ENCODE peak calls at places on chromosomes 11 and 22, in four cellular contexts. One of them, this sample, is unnamed.
A peak's percentile ranks its signal among the peaks of the same experiment; 100 is the strongest.

GRCh38 chr11:129785383-129786111 is 30.1 kb upstream of the TMEM45B start:
- DNase-seq in WERI-Rb-1: no peak
- DNase-seq in neural crest cell: no peak
- DNase-seq in AG04449: no peak
- DNase-seq in this sample: no peak

GRCh38 chr11:87934182-87934581 is 241.1 kb downstream of the RAB38 start:
- DNase-seq in WERI-Rb-1: no peak
- DNase-seq in neural crest cell: no peak
- DNase-seq in AG04449: no peak
- DNase-seq in this sample: no peak

GRCh38 chr11:130455493-130456127 is 7.2 kb downstream of the ADAMTS15 start:
- DNase-seq in WERI-Rb-1: no peak
- DNase-seq in neural crest cell: no peak
- DNase-seq in AG04449: no peak
- DNase-seq in this sample: no peak

GRCh38 chr11:113189909-113190667 is 124.3 kb upstream of the TTC12 start:
- DNase-seq in WERI-Rb-1: no peak
- DNase-seq in neural crest cell: no peak
- DNase-seq in AG04449: no peak
- DNase-seq in this sample: no peak

GRCh38 chr11:6992026-6992425 is 28.1 kb downstream of the ZNF214 start:
- DNase-seq in WERI-Rb-1: no peak
- DNase-seq in neural crest cell: no peak
- DNase-seq in AG04449: no peak
- DNase-seq in this sample: no peak

GRCh38 chr11:3159296-3160190 is 5.6 kb downstream of the OSBPL5 start:
- DNase-seq in WERI-Rb-1: no peak
- DNase-seq in neural crest cell: no peak
- DNase-seq in AG04449: no peak
- DNase-seq in this sample: no peak

GRCh38 chr11:14972581-14973490 is 685 bp upstream of the CALCA start:
- DNase-seq in WERI-Rb-1: no peak
- DNase-seq in neural crest cell: no peak
- DNase-seq in AG04449: no peak
- DNase-seq in this sample: no peak

GRCh38 chr22:16960220-16960883 is 47.7 kb downstream of the GAB4 start:
- DNase-seq in WERI-Rb-1: no peak
- DNase-seq in neural crest cell: no peak
- DNase-seq in AG04449: no peak
- DNase-seq in this sample: no peak

GRCh38 chr22:37502342-37503182 is 16.4 kb upstream of the MFNG start:
- DNase-seq in WERI-Rb-1: peak; percentile 43
- DNase-seq in neural crest cell: no peak
- DNase-seq in AG04449: no peak
- DNase-seq in this sample: no peak

GRCh38 chr11:47067401-47067800 is 109.3 kb downstream of the ARFGAP2 start:
- DNase-seq in WERI-Rb-1: peak; percentile 10
- DNase-seq in neural crest cell: no peak
- DNase-seq in AG04449: no peak
- DNase-seq in this sample: no peak

GRCh38 chr11:122157540-122158173 is 41.6 kb upstream of the BLID start:
- DNase-seq in WERI-Rb-1: no peak
- DNase-seq in neural crest cell: no peak
- DNase-seq in AG04449: no peak
- DNase-seq in this sample: no peak

GRCh38 chr11:17476317-17477083 is at the start of gene ABCC8:
- DNase-seq in WERI-Rb-1: peak; percentile 48
- DNase-seq in neural crest cell: peak; percentile 30
- DNase-seq in AG04449: no peak
- DNase-seq in this sample: peak; percentile 19

DNA sequence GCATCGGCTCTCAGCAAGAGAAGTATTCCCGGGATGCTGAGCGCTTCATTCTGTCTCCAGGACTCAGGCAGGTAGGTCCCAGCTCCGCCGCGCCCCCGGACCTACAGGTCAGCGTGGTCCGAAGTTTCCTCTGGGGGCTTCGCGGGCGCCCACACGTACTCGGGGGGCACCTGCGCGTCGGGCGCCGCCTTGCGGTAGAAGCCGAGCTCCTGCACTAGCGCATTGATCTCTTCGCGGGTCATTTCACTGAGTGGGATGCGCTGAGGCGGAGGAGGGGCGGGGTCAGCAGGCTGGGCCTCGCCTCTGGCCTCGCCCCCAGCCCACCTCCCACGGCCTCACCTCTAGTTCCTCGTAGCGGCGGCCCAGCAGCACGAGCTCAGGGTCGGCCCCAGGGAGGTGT is 2.5 kb downstream of the SELENOM start:
- DNase-seq in WERI-Rb-1: no peak
- DNase-seq in neural crest cell: peak; percentile 29
- DNase-seq in AG04449: no peak
- DNase-seq in this sample: peak; percentile 38
- TF ChIP-seq CTCF in WERI-Rb-1: no peak
- TF ChIP-seq CTCF in neural crest cell: peak; percentile 61
- TF ChIP-seq CTCF in AG04449: peak; percentile 31
- TF ChIP-seq CTCF in this sample: peak; percentile 69

GRCh38 chr11:116107229-116107628 is 603.0 kb upstream of the CADM1 start:
- DNase-seq in WERI-Rb-1: no peak
- DNase-seq in neural crest cell: no peak
- DNase-seq in AG04449: no peak
- DNase-seq in this sample: no peak
- TF ChIP-seq CTCF in WERI-Rb-1: no peak
- TF ChIP-seq CTCF in neural crest cell: no peak
- TF ChIP-seq CTCF in AG04449: no peak
- TF ChIP-seq CTCF in this sample: no peak

DNA sequence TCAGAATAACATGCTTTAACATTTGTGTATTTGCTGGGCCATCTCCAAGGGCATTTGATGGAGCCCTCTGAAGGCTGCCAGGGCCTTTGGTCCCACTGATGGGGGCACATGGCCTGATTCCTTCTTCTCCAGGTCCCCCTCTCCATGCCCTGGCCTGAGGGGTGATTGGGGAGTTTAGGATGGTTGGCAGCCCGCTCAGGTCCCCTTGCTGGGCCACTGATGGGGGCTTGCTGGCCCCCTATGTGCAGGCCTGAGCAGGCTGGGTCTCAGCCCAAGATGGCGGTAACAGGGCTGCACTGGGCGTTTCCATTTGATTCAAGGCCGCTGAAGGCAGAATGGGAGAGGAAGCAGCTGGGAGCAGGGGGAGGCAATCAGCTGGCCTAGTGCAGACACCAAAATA is 113.7 kb upstream of the NECTIN1 start:
- DNase-seq in WERI-Rb-1: no peak
- DNase-seq in neural crest cell: no peak
- DNase-seq in AG04449: no peak
- DNase-seq in this sample: no peak
- TF ChIP-seq CTCF in WERI-Rb-1: no peak
- TF ChIP-seq CTCF in neural crest cell: no peak
- TF ChIP-seq CTCF in AG04449: no peak
- TF ChIP-seq CTCF in this sample: no peak

GRCh38 chr22:46129390-46130041 is 20.8 kb upstream of the PPARA start:
- DNase-seq in WERI-Rb-1: no peak
- DNase-seq in neural crest cell: no peak
- DNase-seq in AG04449: no peak
- DNase-seq in this sample: no peak

GRCh38 chr22:46132830-46133587 is 17.3 kb upstream of the PPARA start:
- DNase-seq in WERI-Rb-1: no peak
- DNase-seq in neural crest cell: no peak
- DNase-seq in AG04449: no peak
- DNase-seq in this sample: no peak

GRCh38 chr22:46133588-46133855 is 16.8 kb upstream of the PPARA start:
- DNase-seq in WERI-Rb-1: no peak
- DNase-seq in neural crest cell: no peak
- DNase-seq in AG04449: no peak
- DNase-seq in this sample: no peak

GRCh38 chr22:46128606-46129005 is 21.7 kb upstream of the PPARA start:
- DNase-seq in WERI-Rb-1: no peak
- DNase-seq in neural crest cell: no peak
- DNase-seq in AG04449: no peak
- DNase-seq in this sample: no peak

DNA sequence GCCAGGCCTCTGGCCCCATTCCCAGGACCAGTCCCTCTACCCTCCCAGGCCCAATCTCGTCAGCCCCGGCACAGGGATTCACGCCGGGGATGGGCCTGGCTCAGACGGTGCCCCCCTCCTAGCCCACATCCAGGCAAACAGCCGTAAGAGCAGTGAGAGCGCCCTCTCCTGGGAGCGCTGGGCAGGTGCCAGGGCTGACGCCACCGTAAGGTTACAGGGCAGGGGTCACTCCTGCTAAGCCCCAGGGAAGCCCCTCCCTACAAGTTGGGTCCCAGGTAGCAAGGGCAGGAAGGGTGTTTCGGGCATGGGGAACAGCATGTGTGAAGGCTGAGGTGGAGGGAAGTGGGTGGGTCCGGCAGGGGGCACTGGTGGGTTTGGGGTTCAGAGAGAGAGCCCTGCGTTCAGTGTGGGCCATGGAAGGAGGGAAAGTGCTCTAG is 19.2 kb upstream of the PPARA start:
- DNase-seq in WERI-Rb-1: no peak
- DNase-seq in neural crest cell: no peak
- DNase-seq in AG04449: no peak
- DNase-seq in this sample: no peak
- TF ChIP-seq CTCF in WERI-Rb-1: peak; percentile 69
- TF ChIP-seq CTCF in neural crest cell: peak; percentile 48
- TF ChIP-seq CTCF in AG04449: peak; percentile 43
- TF ChIP-seq CTCF in this sample: peak; percentile 47

This sample was measured in progenitor cell of endocrine pancreas.